ENCODE peak calls at places on chromosomes 5 and 9, in five cellular contexts. Y, W, Q, G and M are unnamed samples.

GRCh38 chr5:135482383-135482933 is 30.3 kb upstream of the TIFAB start:
- DNase-seq in Y (no peak), G (no peak), Q (no peak), W (no peak), M (no peak)

GRCh38 chr9:20781086-20781485 is 97.0 kb downstream of the FOCAD start:
- DNase-seq in G (no peak), Q (peak; percentile 54), W (no peak), Y (no peak), M (peak; percentile 38)

GRCh38 chr9:93918071-93918470 is 37.1 kb downstream of the BARX1 start:
- DNase-seq in G (no peak), Y (no peak), W (no peak), Q (no peak), M (no peak)

GRCh38 chr5:135356522-135357318 is 42.3 kb downstream of the MACROH2A1 start:
- DNase-seq in G (no peak), Q (no peak), W (no peak), Y (no peak), M (peak; percentile 78)

GRCh38 chr5:102450313-102450990 is 48.3 kb downstream of the SLCO6A1 start:
- DNase-seq in G (peak; percentile 3), W (peak; percentile 9), Q (no peak), Y (peak; percentile 53), M (peak; percentile 4)

GRCh38 chr5:126777257-126777973 is 479 bp downstream of the LMNB1 start:
- DNase-seq in Y (peak; percentile 41), G (peak; percentile 80), Q (peak; percentile 51), W (no peak), M (peak; percentile 80)

GRCh38 chr5:56352808-56353590 is 119.9 kb upstream of the ANKRD55 start:
- DNase-seq in W (no peak), Q (no peak), Y (no peak), G (peak; percentile 33), M (no peak)

GRCh38 chr5:176596689-176597416 is 13.1 kb downstream of the GPRIN1 start:
- DNase-seq in Q (no peak), W (no peak), Y (peak; percentile 76), G (peak; percentile 57), M (peak; percentile 35)

GRCh38 chr5:91339053-91339710 is 43.9 kb downstream of the ARRDC3 start:
- DNase-seq in W (peak; percentile 19), Q (no peak), Y (no peak), G (peak; percentile 14), M (no peak)

GRCh38 chr5:44795496-44795895 is 13.3 kb upstream of the MRPS30 start:
- DNase-seq in W (no peak), Y (peak; percentile 24), G (no peak), Q (no peak), M (no peak)

GRCh38 chr5:2617461-2617860 is 134.0 kb downstream of the IRX2 start:
- DNase-seq in G (no peak), W (no peak), Y (no peak), Q (no peak), M (no peak)

GRCh38 chr5:130496215-130496614 is 592.0 kb downstream of the CHSY3 start:
- DNase-seq in Y (no peak), W (no peak), Q (no peak), G (no peak), M (no peak)

GRCh38 chr5:68246802-68247201 is 31.2 kb downstream of the PIK3R1 start:
- DNase-seq in W (no peak), Y (no peak), Q (no peak), G (peak; percentile 29), M (no peak)

GRCh38 chr9:89632136-89633135 is 27.6 kb downstream of the GADD45G start:
- DNase-seq in W (no peak), Q (no peak), G (no peak), Y (no peak), M (peak; percentile 13)

GRCh38 chr5:68015381-68015780 is 200.2 kb upstream of the PIK3R1 start:
- DNase-seq in W (no peak), Q (no peak), G (no peak), Y (no peak), M (no peak)

GRCh38 chr5:958701-959571 is 49.7 kb upstream of the NKD2 start:
- DNase-seq in W (no peak), Y (peak; percentile 32), Q (no peak), G (no peak), M (peak; percentile 20)

GRCh38 chr5:53965459-53965858 is 344.9 kb downstream of the ARL15 start:
- DNase-seq in Y (no peak), G (no peak), Q (no peak), W (no peak), M (no peak)

GRCh38 chr9:129885670-129886106 is 50.4 kb downstream of the USP20 start:
- DNase-seq in W (peak; percentile 56), Y (peak; percentile 88), Q (peak; percentile 77), G (peak; percentile 98), M (peak; percentile 93)

GRCh38 chr9:129888085-129888808 is 53.0 kb downstream of the USP20 start:
- DNase-seq in Q (no peak), W (no peak), Y (no peak), G (peak; percentile 26), M (no peak)

GRCh38 chr9:129886226-129887174 is 51.2 kb downstream of the USP20 start:
- DNase-seq in G (peak; percentile 26), W (no peak), Q (no peak), Y (peak; percentile 35), M (no peak)

GRCh38 chr9:129888809-129889460 is 53.7 kb downstream of the USP20 start:
- DNase-seq in Q (no peak), W (no peak), Y (no peak), G (no peak), M (no peak)

DNA sequence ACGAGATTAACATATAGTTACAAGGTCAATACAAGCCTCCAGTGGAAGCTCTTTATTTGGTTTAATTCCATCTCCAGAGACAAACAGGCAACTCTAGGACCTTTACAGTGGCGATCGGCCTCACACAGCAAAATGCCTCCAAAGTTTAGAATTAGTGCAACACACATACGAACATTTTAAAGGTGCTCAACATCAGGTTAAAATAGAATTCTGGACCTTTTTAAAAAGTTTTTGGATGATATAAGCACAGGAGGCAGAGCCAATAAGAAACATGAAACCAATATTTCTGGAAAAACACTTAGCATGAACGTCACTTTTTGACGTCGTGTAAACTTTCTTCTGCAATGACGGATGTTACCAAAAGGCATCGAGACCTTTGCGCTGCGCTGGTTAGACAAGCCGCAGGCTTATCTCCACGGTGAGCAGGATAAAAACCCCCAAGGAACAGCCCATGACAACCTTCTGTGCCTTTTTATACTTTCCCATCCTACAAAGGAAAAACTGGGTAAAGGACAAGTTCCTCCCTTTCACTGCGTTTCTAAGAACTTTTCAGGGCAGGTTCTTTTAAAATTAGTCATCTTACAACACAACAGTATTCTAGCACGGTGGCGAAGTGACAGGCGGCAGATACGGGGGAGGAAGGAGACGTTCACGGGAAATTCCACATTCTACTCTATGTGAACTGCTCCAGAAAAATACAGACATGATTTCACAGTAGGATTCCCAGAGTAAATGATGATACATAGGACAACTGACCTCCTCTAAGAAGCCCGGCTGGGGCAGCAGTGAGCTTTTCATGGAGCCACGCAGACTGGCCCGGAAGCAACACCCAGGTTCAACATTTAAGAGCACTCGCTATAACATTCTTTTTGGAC is 52.2 kb downstream of the USP20 start:
- DNase-seq in W (no peak), Q (no peak), Y (no peak), G (peak; percentile 84), M (peak; percentile 86)
- H3K4me1 ChIP-seq in W (peaks cover 21% of the 10 kb centered on the region), Q (peaks cover 25% of the 10 kb centered on the region), Y (peaks cover 6% of the 10 kb centered on the region), G (peaks cover 28% of the 10 kb centered on the region), M (peaks cover 27% of the 10 kb centered on the region)

DNA sequence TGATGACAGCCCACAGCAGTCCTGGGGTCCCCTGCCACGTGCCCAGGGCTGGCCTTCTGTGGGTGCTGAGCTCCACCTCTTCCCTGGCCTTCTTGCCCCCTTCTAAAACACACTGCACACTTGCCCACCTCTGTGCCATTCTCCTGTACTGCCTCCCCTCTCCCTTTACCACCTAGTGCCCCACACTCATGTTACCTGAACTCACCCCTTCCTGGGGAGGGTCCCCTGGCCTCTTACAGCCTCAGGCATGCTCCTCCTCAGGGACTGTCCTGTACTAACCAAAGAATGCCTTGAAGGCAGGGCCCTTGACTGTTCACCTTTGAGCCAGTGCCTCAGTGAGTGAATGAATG is 60.3 kb downstream of the FGF18 start:
- DNase-seq in G (no peak), W (no peak), Y (no peak), Q (no peak), M (no peak)
- H3K4me2 ChIP-seq in G (no peak overlapping the region), W (no peak overlapping the region), Y (no peak overlapping the region), Q (no peak overlapping the region), M (no peak overlapping the region)

GRCh38 chr9:36392489-36392888 is 7.6 kb downstream of the RNF38 start:
- DNase-seq in Q (no peak), G (no peak), W (no peak), Y (no peak), M (peak; percentile 18)
- H2BK12ac ChIP-seq in Q (no peak overlapping the region), G (no peak overlapping the region), W (no peak overlapping the region), Y (no peak overlapping the region), M (no peak overlapping the region)

GRCh38 chr5:169098331-169099121 is 202.4 kb downstream of the SLIT3 start:
- DNase-seq in W (no peak), G (peak; percentile 94), Q (no peak), Y (no peak), M (no peak)

GRCh38 chr5:169095976-169096375 is 205.0 kb downstream of the SLIT3 start:
- DNase-seq in G (peak; percentile 86), Y (no peak), W (no peak), Q (no peak), M (no peak)

GRCh38 chr5:169099801-169100734 is 200.9 kb downstream of the SLIT3 start:
- DNase-seq in G (peak; percentile 30), Q (no peak), Y (no peak), W (no peak), M (no peak)

GRCh38 chr5:169097374-169097831 is 203.5 kb downstream of the SLIT3 start:
- DNase-seq in Y (no peak), G (no peak), W (no peak), Q (no peak), M (no peak)

GRCh38 chr5:169097897-169098296 is 203.0 kb downstream of the SLIT3 start:
- DNase-seq in Y (no peak), Q (no peak), G (no peak), W (no peak), M (no peak)
- H3K4me1 ChIP-seq in Y (peaks cover 3% of the 10 kb centered on the region), Q (no peaks in the 10 kb centered on the region), G (peaks cover 25% of the 10 kb centered on the region), W (peaks cover 3% of the 10 kb centered on the region), M (peaks cover 12% of the 10 kb centered on the region)

GRCh38 chr5:11385251-11385900 is 518.9 kb downstream of the CTNND2 start:
- DNase-seq in W (no peak), Q (no peak), G (no peak), Y (no peak), M (no peak)
- H3K4me2 ChIP-seq in W (peak overlapping the region; percentile 100), Q (peak overlapping the region; percentile 90), G (peak overlapping the region; percentile 80), Y (peak overlapping the region; percentile 41), M (peak overlapping the region; percentile 21)

DNA sequence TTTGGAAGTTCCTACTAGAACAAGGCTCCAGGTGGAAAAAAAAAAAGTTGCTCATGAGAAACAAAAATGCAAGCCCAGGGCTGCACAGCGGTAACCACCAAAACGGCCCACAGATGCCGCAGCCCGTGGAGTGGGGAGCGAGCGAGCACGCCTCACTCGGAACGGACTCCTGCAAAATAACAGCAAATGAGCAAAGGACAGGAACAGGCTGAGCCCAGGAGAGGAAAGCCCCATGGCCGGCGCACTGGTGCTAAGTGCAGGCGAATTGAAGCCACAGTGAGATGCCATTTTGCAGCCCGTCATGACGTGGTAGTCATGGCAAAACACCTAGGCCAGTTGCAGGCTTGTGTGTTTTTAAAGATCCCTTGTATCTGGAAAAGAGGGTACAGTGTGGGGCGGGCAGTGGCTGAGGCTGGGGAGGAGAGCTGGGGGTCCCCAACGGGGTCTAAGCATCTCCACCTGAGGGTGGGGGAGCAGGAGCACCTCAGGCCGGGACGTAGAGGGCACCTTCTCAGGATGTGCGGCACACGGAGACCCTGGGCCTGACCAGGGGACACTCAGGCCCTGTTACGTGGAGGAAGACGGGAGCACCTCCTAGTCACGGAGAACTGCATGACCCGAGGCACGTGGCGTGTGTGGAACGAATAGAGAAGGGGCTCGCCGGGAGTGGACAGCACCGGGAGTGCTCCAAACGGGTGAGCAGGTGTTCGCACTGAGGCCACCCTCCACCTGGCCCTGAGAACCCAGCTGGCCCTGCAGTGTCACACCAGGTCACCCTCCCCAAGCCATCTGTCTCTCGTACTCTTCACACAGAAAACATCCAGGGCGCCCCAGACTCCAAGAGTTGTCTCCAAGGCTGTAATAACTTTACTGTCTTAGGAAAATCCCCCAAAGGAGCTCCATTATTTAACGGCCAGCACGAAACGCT is 10.7 kb downstream of the GRM6 start:
- DNase-seq in Q (no peak), W (no peak), Y (no peak), G (no peak), M (no peak)
- H2BK12ac ChIP-seq in Q (peak overlapping the region; percentile 73), W (no peak overlapping the region), Y (no peak overlapping the region), G (no peak overlapping the region), M (no peak overlapping the region)